ENCODE peak calls at places on chromosomes 5 and 9, in eight cellular contexts. A is HepG2; I is activated CD8-positive, alpha-beta memory T cell treated with anti-CD3 and anti-CD28 coated beads for 4 hours; K is activated naive CD4-positive, alpha-beta T cell; D is EL; N is GM12864; Y is GM03348; X is COR-L47. J is an unnamed sample.

GRCh38 chr9:86843182-86843581 is 104.1 kb downstream of the GAS1 start:
- DNase-seq in Y (peak), A (no peak), X (no peak), I (no peak), K (no peak), N (no peak), D (no peak), J (no peak)

GRCh38 chr9:128818839-128819715 is 777 bp downstream of the ENDOG start:
- DNase-seq in X (peak), D (peak), K (no peak), A (no peak), I (no peak), N (peak), Y (peak), J (peak)

GRCh38 chr9:95820076-95820475 is 55.4 kb upstream of the ERCC6L2 start:
- DNase-seq in Y (peak), D (no peak), K (no peak), I (no peak), N (no peak), A (no peak), X (no peak), J (no peak)

GRCh38 chr9:18906656-18907395 is 126.2 kb downstream of the SAXO1 start:
- DNase-seq in X (no peak), N (no peak), A (no peak), I (no peak), Y (peak), D (peak), K (no peak), J (no peak)

GRCh38 chr5:55426455-55426854 is 108.3 kb downstream of the PLPP1 start:
- DNase-seq in N (no peak), A (no peak), Y (no peak), D (no peak), K (no peak), X (no peak), I (no peak), J (no peak)

GRCh38 chr5:149664666-149665415 is 65.3 kb upstream of the PPARGC1B start:
- DNase-seq in N (no peak), A (no peak), D (no peak), K (no peak), Y (no peak), I (no peak), X (no peak), J (no peak)

GRCh38 chr9:79975471-79976316 is 403.9 kb downstream of the TLE4 start:
- DNase-seq in D (no peak), K (no peak), N (no peak), Y (no peak), A (no peak), I (no peak), X (no peak), J (no peak)

GRCh38 chr5:73596705-73597328 is 29.2 kb upstream of the ARHGEF28 start:
- DNase-seq in K (no peak), Y (no peak), D (peak), I (no peak), N (no peak), A (peak), X (peak), J (no peak)

GRCh38 chr5:150458819-150459557 is 9.4 kb upstream of the RPS14 start:
- DNase-seq in K (peak), X (peak), N (no peak), A (peak), I (peak), D (peak), Y (peak), J (peak)

GRCh38 chr5:81838307-81838906 is 87.5 kb upstream of the SSBP2 start:
- DNase-seq in X (peak), Y (peak), A (no peak), N (no peak), K (no peak), I (no peak), D (peak), J (no peak)

GRCh38 chr5:160353379-160353778 is 17.0 kb downstream of the C1QTNF2 start:
- DNase-seq in N (no peak), I (no peak), K (no peak), D (no peak), X (no peak), Y (no peak), A (no peak), J (no peak)

GRCh38 chr5:72457491-72457890 is 49.7 kb downstream of the ZNF366 start:
- DNase-seq in X (no peak), A (no peak), D (no peak), N (no peak), Y (no peak), I (no peak), K (no peak), J (no peak)

GRCh38 chr9:78934880-78935279 is 636.9 kb upstream of the TLE4 start:
- DNase-seq in I (no peak), Y (no peak), X (no peak), A (no peak), D (no peak), K (no peak), N (no peak), J (no peak)

GRCh38 chr5:73066466-73066865 is 53.9 kb upstream of the TMEM171 start:
- DNase-seq in A (no peak), Y (peak), N (no peak), I (no peak), K (no peak), X (no peak), D (peak), J (no peak)

GRCh38 chr5:158461240-158461854 is 602.4 kb upstream of the CLINT1 start:
- DNase-seq in D (no peak), N (no peak), A (peak), K (no peak), Y (no peak), X (no peak), I (no peak), J (no peak)

GRCh38 chr5:148559461-148559860 is 94.9 kb downstream of the HTR4 start:
- DNase-seq in D (no peak), A (no peak), Y (no peak), I (no peak), N (no peak), X (peak), K (no peak), J (no peak)